ENCODE peak calls at places on chromosomes 1 and 21, in nine cellular contexts. One of them, this sample, is unnamed.

GRCh38 chr1:87017994-87018672 is 103.7 kb downstream of the HS2ST1 start:
- DNase-seq in breast epithelium: no peak
- DNase-seq in HL-60: no peak
- DNase-seq in vagina: no peak
- DNase-seq in esophagus muscularis mucosa: no peak
- DNase-seq in stomach: no peak
- DNase-seq in spleen: no peak
- DNase-seq in HCT116: no peak
- DNase-seq in GM23338: peak
- DNase-seq in this sample: no peak

GRCh38 chr1:165424454-165425283 is 20.3 kb downstream of the RXRG start:
- DNase-seq in HCT116: no peak
- DNase-seq in spleen: no peak
- DNase-seq in stomach: no peak
- DNase-seq in esophagus muscularis mucosa: no peak
- DNase-seq in breast epithelium: no peak
- DNase-seq in HL-60: peak
- DNase-seq in GM23338: no peak
- DNase-seq in vagina: no peak
- DNase-seq in this sample: no peak

GRCh38 chr1:225447649-225448048 is 19.8 kb upstream of the LBR start:
- DNase-seq in vagina: no peak
- DNase-seq in GM23338: no peak
- DNase-seq in esophagus muscularis mucosa: no peak
- DNase-seq in spleen: no peak
- DNase-seq in HL-60: no peak
- DNase-seq in breast epithelium: no peak
- DNase-seq in stomach: no peak
- DNase-seq in HCT116: no peak
- DNase-seq in this sample: no peak

GRCh38 chr1:903721-904270 is 19.9 kb upstream of the SAMD11 start:
- DNase-seq in esophagus muscularis mucosa: peak
- DNase-seq in vagina: no peak
- DNase-seq in HL-60: no peak
- DNase-seq in HCT116: no peak
- DNase-seq in spleen: peak
- DNase-seq in breast epithelium: no peak
- DNase-seq in stomach: peak
- DNase-seq in GM23338: no peak
- DNase-seq in this sample: peak

GRCh38 chr1:58886611-58887010 is 102.8 kb upstream of the JUN start:
- DNase-seq in spleen: no peak
- DNase-seq in breast epithelium: no peak
- DNase-seq in stomach: no peak
- DNase-seq in HCT116: no peak
- DNase-seq in HL-60: no peak
- DNase-seq in vagina: no peak
- DNase-seq in GM23338: no peak
- DNase-seq in esophagus muscularis mucosa: no peak
- DNase-seq in this sample: no peak

GRCh38 chr1:26160527-26161407 is 1.9 kb downstream of the FAM110D start:
- DNase-seq in stomach: no peak
- DNase-seq in GM23338: peak
- DNase-seq in breast epithelium: no peak
- DNase-seq in vagina: no peak
- DNase-seq in spleen: peak
- DNase-seq in esophagus muscularis mucosa: no peak
- DNase-seq in HCT116: no peak
- DNase-seq in HL-60: no peak
- DNase-seq in this sample: no peak

GRCh38 chr1:208100906-208101305 is 143.3 kb downstream of the PLXNA2 start:
- DNase-seq in spleen: no peak
- DNase-seq in vagina: no peak
- DNase-seq in HL-60: no peak
- DNase-seq in breast epithelium: no peak
- DNase-seq in GM23338: no peak
- DNase-seq in HCT116: no peak
- DNase-seq in stomach: no peak
- DNase-seq in esophagus muscularis mucosa: no peak
- DNase-seq in this sample: no peak

GRCh38 chr1:72431810-72432209 is 149.5 kb upstream of the NEGR1 start:
- DNase-seq in HL-60: no peak
- DNase-seq in vagina: no peak
- DNase-seq in GM23338: no peak
- DNase-seq in stomach: no peak
- DNase-seq in breast epithelium: no peak
- DNase-seq in spleen: no peak
- DNase-seq in HCT116: no peak
- DNase-seq in esophagus muscularis mucosa: no peak
- DNase-seq in this sample: no peak

GRCh38 chr21:40901690-40902089 is 54.7 kb upstream of the DSCAM start:
- DNase-seq in vagina: no peak
- DNase-seq in spleen: no peak
- DNase-seq in esophagus muscularis mucosa: no peak
- DNase-seq in HCT116: no peak
- DNase-seq in breast epithelium: no peak
- DNase-seq in stomach: peak
- DNase-seq in HL-60: no peak
- DNase-seq in GM23338: no peak
- DNase-seq in this sample: no peak

GRCh38 chr1:75338974-75339483 is 204.8 kb downstream of the LHX8 start:
- DNase-seq in HL-60: no peak
- DNase-seq in breast epithelium: no peak
- DNase-seq in esophagus muscularis mucosa: no peak
- DNase-seq in vagina: no peak
- DNase-seq in stomach: no peak
- DNase-seq in GM23338: peak
- DNase-seq in spleen: no peak
- DNase-seq in HCT116: no peak
- DNase-seq in this sample: no peak

GRCh38 chr1:12619396-12620141 is 1.6 kb upstream of the DHRS3 start:
- DNase-seq in stomach: peak
- DNase-seq in HL-60: no peak
- DNase-seq in HCT116: peak
- DNase-seq in esophagus muscularis mucosa: peak
- DNase-seq in breast epithelium: peak
- DNase-seq in spleen: peak
- DNase-seq in vagina: no peak
- DNase-seq in GM23338: peak
- DNase-seq in this sample: no peak

GRCh38 chr21:19695796-19696195 is 1292.2 kb upstream of the TMPRSS15 start:
- DNase-seq in HCT116: no peak
- DNase-seq in GM23338: no peak
- DNase-seq in vagina: no peak
- DNase-seq in stomach: no peak
- DNase-seq in HL-60: no peak
- DNase-seq in esophagus muscularis mucosa: no peak
- DNase-seq in breast epithelium: no peak
- DNase-seq in spleen: no peak
- DNase-seq in this sample: no peak

GRCh38 chr1:171931752-171932151 is 90.5 kb downstream of the DNM3 start:
- DNase-seq in spleen: no peak
- DNase-seq in breast epithelium: no peak
- DNase-seq in vagina: no peak
- DNase-seq in HL-60: no peak
- DNase-seq in esophagus muscularis mucosa: no peak
- DNase-seq in stomach: no peak
- DNase-seq in HCT116: no peak
- DNase-seq in GM23338: no peak
- DNase-seq in this sample: no peak
- TF ChIP-seq POLR2AphosphoS5 in spleen: no peak
- TF ChIP-seq POLR2AphosphoS5 in breast epithelium: no peak
- TF ChIP-seq POLR2AphosphoS5 in vagina: no peak
- TF ChIP-seq POLR2AphosphoS5 in HL-60: no peak
- TF ChIP-seq POLR2AphosphoS5 in esophagus muscularis mucosa: no peak
- TF ChIP-seq POLR2AphosphoS5 in stomach: no peak
- TF ChIP-seq POLR2AphosphoS5 in HCT116: no peak
- TF ChIP-seq POLR2AphosphoS5 in GM23338: no peak
- TF ChIP-seq POLR2AphosphoS5 in this sample: no peak

GRCh38 chr1:59967141-59967697 is 40.6 kb upstream of the CYP2J2 start:
- DNase-seq in vagina: no peak
- DNase-seq in spleen: no peak
- DNase-seq in breast epithelium: no peak
- DNase-seq in HL-60: no peak
- DNase-seq in esophagus muscularis mucosa: peak
- DNase-seq in HCT116: no peak
- DNase-seq in stomach: no peak
- DNase-seq in GM23338: no peak
- DNase-seq in this sample: no peak
- TF ChIP-seq POLR2AphosphoS5 in vagina: no peak
- TF ChIP-seq POLR2AphosphoS5 in spleen: no peak
- TF ChIP-seq POLR2AphosphoS5 in breast epithelium: no peak
- TF ChIP-seq POLR2AphosphoS5 in HL-60: no peak
- TF ChIP-seq POLR2AphosphoS5 in esophagus muscularis mucosa: no peak
- TF ChIP-seq POLR2AphosphoS5 in HCT116: no peak
- TF ChIP-seq POLR2AphosphoS5 in stomach: no peak
- TF ChIP-seq POLR2AphosphoS5 in GM23338: no peak
- TF ChIP-seq POLR2AphosphoS5 in this sample: no peak

GRCh38 chr1:43582162-43582566 is 51.5 kb downstream of the PTPRF start:
- DNase-seq in HCT116: peak
- DNase-seq in spleen: no peak
- DNase-seq in stomach: peak
- DNase-seq in vagina: no peak
- DNase-seq in HL-60: no peak
- DNase-seq in esophagus muscularis mucosa: no peak
- DNase-seq in GM23338: no peak
- DNase-seq in breast epithelium: peak
- DNase-seq in this sample: peak

GRCh38 chr1:43573066-43573799 is 42.5 kb downstream of the PTPRF start:
- DNase-seq in vagina: no peak
- DNase-seq in HL-60: no peak
- DNase-seq in esophagus muscularis mucosa: no peak
- DNase-seq in stomach: no peak
- DNase-seq in HCT116: no peak
- DNase-seq in breast epithelium: no peak
- DNase-seq in spleen: no peak
- DNase-seq in GM23338: no peak
- DNase-seq in this sample: no peak

GRCh38 chr1:43576521-43576920 is 45.8 kb downstream of the PTPRF start:
- DNase-seq in breast epithelium: no peak
- DNase-seq in esophagus muscularis mucosa: no peak
- DNase-seq in HCT116: no peak
- DNase-seq in vagina: no peak
- DNase-seq in spleen: no peak
- DNase-seq in stomach: no peak
- DNase-seq in HL-60: no peak
- DNase-seq in GM23338: no peak
- DNase-seq in this sample: no peak

GRCh38 chr1:43580039-43580438 is 49.4 kb downstream of the PTPRF start:
- DNase-seq in HCT116: no peak
- DNase-seq in HL-60: no peak
- DNase-seq in breast epithelium: no peak
- DNase-seq in stomach: no peak
- DNase-seq in spleen: no peak
- DNase-seq in vagina: no peak
- DNase-seq in GM23338: no peak
- DNase-seq in esophagus muscularis mucosa: no peak
- DNase-seq in this sample: no peak

DNA sequence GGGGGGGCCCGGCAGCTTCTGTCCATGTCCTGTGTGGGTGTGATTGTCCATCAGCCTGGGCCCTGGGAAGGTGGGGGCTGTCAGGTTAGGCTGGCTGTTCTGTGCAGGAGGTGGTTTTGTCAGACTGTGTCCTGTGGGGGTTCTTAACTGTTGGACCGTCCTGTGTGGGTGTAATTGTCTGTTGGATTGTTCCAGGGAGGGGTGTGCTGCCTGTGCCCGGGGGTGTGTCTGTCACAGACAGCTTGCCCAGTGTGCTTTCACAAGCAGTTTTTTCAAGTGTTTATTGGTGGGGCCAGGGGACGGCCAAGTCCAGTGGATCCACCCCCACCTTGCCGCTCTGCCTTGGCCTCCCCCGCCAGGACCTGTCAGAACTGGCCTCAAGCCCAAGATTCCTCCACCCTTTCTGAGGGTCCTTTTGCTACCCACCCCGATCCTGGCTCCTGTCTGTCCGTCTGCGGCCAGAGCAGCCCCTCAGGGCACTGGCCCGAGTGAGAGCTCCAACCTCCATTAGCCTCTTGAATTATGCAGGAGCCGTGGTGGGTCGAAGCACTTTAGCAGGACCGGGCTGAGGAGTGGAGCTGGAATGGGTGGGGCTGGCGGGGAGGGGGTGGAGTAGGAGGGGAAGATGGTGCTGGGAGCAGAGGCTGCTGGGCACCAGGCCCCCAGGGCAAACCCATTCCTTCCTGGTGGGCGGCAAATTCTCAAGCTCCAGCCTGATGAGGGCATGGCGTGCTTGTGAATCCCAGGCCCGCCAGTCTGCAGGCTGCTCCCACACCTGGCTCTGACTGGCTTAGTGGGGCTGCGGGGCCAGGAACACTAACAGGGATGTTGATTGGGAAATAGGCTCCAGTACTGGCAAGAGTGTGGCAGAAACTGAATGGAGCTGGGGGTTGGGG is 47.2 kb downstream of the PTPRF start:
- DNase-seq in esophagus muscularis mucosa: no peak
- DNase-seq in GM23338: no peak
- DNase-seq in spleen: no peak
- DNase-seq in stomach: no peak
- DNase-seq in breast epithelium: no peak
- DNase-seq in HL-60: no peak
- DNase-seq in HCT116: no peak
- DNase-seq in vagina: no peak
- DNase-seq in this sample: no peak
- TF ChIP-seq POLR2AphosphoS5 in esophagus muscularis mucosa: no peak
- TF ChIP-seq POLR2AphosphoS5 in GM23338: no peak
- TF ChIP-seq POLR2AphosphoS5 in spleen: no peak
- TF ChIP-seq POLR2AphosphoS5 in stomach: no peak
- TF ChIP-seq POLR2AphosphoS5 in breast epithelium: no peak
- TF ChIP-seq POLR2AphosphoS5 in HL-60: no peak
- TF ChIP-seq POLR2AphosphoS5 in HCT116: no peak
- TF ChIP-seq POLR2AphosphoS5 in vagina: no peak
- TF ChIP-seq POLR2AphosphoS5 in this sample: no peak

GRCh38 chr1:31910933-31911332 is 27.2 kb downstream of the PTP4A2 start:
- DNase-seq in HL-60: no peak
- DNase-seq in spleen: no peak
- DNase-seq in GM23338: no peak
- DNase-seq in vagina: no peak
- DNase-seq in breast epithelium: no peak
- DNase-seq in HCT116: no peak
- DNase-seq in stomach: no peak
- DNase-seq in esophagus muscularis mucosa: no peak
- DNase-seq in this sample: no peak
- TF ChIP-seq POLR2AphosphoS5 in HL-60: no peak
- TF ChIP-seq POLR2AphosphoS5 in spleen: no peak
- TF ChIP-seq POLR2AphosphoS5 in GM23338: no peak
- TF ChIP-seq POLR2AphosphoS5 in vagina: no peak
- TF ChIP-seq POLR2AphosphoS5 in breast epithelium: no peak
- TF ChIP-seq POLR2AphosphoS5 in HCT116: no peak
- TF ChIP-seq POLR2AphosphoS5 in stomach: peak
- TF ChIP-seq POLR2AphosphoS5 in esophagus muscularis mucosa: no peak
- TF ChIP-seq POLR2AphosphoS5 in this sample: no peak

DNA sequence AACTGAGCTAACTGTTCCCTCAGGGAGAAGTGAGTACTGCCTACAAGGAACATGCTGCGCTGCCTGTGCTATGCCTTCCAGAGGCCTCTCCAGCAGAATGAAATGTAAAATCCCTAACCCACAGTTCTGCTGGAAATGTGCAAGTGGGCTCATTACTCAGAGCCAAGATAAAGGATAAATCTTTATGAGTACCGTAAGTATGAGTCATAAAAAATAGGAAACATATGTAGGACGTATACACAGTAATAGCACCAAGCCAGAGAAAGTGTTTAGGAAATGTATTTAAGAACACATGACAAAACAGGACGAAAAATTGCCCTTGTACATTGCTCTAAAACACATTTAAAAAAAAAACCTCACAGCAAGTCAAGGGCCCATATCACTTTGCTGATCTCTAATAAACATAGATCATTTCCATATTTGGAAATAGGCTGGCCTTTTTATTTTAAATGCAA is 104.6 kb downstream of the TGFBR3 start:
- DNase-seq in HL-60: no peak
- DNase-seq in esophagus muscularis mucosa: no peak
- DNase-seq in spleen: no peak
- DNase-seq in GM23338: no peak
- DNase-seq in HCT116: no peak
- DNase-seq in breast epithelium: no peak
- DNase-seq in vagina: no peak
- DNase-seq in stomach: no peak
- DNase-seq in this sample: no peak
- TF ChIP-seq POLR2AphosphoS5 in HL-60: no peak
- TF ChIP-seq POLR2AphosphoS5 in esophagus muscularis mucosa: no peak
- TF ChIP-seq POLR2AphosphoS5 in spleen: no peak
- TF ChIP-seq POLR2AphosphoS5 in GM23338: no peak
- TF ChIP-seq POLR2AphosphoS5 in HCT116: no peak
- TF ChIP-seq POLR2AphosphoS5 in breast epithelium: no peak
- TF ChIP-seq POLR2AphosphoS5 in vagina: no peak
- TF ChIP-seq POLR2AphosphoS5 in stomach: no peak
- TF ChIP-seq POLR2AphosphoS5 in this sample: no peak